ENCODE peak calls at places on chromosomes 13 and 19, in eight cellular contexts. C, G, X, Q, O, R, A and B are unnamed samples.

GRCh38 chr19:48403606-48404005 is 10.1 kb downstream of the GRIN2D start:
- DNase-seq in A (no peak), Q (peak; percentile 71), X (no peak), R (peak; percentile 65), C (peak; percentile 43), O (peak; percentile 70), G (no peak), B (peak; percentile 68)

GRCh38 chr19:46133777-46134231 is 9.3 kb upstream of the IGFL3 start:
- DNase-seq in X (no peak), O (no peak), R (no peak), A (no peak), C (no peak), G (no peak), Q (no peak), B (no peak)

GRCh38 chr19:42206871-42207755 is 10.4 kb downstream of the DEDD2 start:
- DNase-seq in G (no peak), R (no peak), C (no peak), Q (peak; percentile 44), O (no peak), A (no peak), X (no peak), B (no peak)

GRCh38 chr13:46176756-46177155 is 5.2 kb downstream of the LCP1 start:
- DNase-seq in Q (no peak), G (no peak), O (no peak), X (no peak), A (no peak), C (no peak), R (peak; percentile 50), B (no peak)

GRCh38 chr19:54653181-54653809 is 9.5 kb upstream of the LILRB4 start:
- DNase-seq in R (no peak), O (no peak), Q (peak; percentile 7), C (peak; percentile 2), G (no peak), X (no peak), A (no peak), B (no peak)

GRCh38 chr13:99610702-99611289 is 109.5 kb downstream of the TM9SF2 start:
- DNase-seq in Q (no peak), R (no peak), G (no peak), O (no peak), X (no peak), C (no peak), A (no peak), B (no peak)

GRCh38 chr13:39676315-39676876 is 20.9 kb downstream of the COG6 start:
- DNase-seq in O (peak; percentile 59), C (peak; percentile 63), G (no peak), R (no peak), X (no peak), Q (peak; percentile 39), A (no peak), B (no peak)

GRCh38 chr19:1857648-1858326 is 5.6 kb downstream of the KLF16 start:
- DNase-seq in A (no peak), R (no peak), Q (no peak), G (no peak), C (no peak), X (no peak), O (no peak), B (no peak)

GRCh38 chr13:94335786-94336357 is 143.6 kb downstream of the DCT start:
- DNase-seq in C (no peak), A (no peak), O (no peak), X (no peak), G (no peak), Q (peak; percentile 28), R (no peak), B (no peak)

GRCh38 chr13:94620286-94620896 is 18.7 kb downstream of the GPR180 start:
- DNase-seq in A (no peak), X (no peak), O (peak; percentile 64), Q (peak; percentile 41), R (no peak), C (peak; percentile 30), G (no peak), B (no peak)

GRCh38 chr13:28097503-28097902 is 2.9 kb downstream of the FLT3 start:
- DNase-seq in C (no peak), Q (no peak), R (no peak), X (no peak), G (no peak), A (no peak), O (no peak), B (no peak)

GRCh38 chr19:38452430-38453366 is 19.2 kb downstream of the RYR1 start:
- DNase-seq in G (no peak), A (no peak), C (no peak), X (no peak), R (no peak), Q (no peak), O (no peak), B (peak; percentile 24)

GRCh38 chr19:58154287-58154678 is 3.7 kb upstream of the ZNF329 start:
- DNase-seq in C (no peak), A (peak; percentile 34), O (peak; percentile 58), Q (peak; percentile 24), R (no peak), X (no peak), G (peak; percentile 63), B (peak; percentile 80)

GRCh38 chr19:47545061-47545948 is 27.6 kb downstream of the ZNF541 start:
- DNase-seq in X (no peak), Q (no peak), O (no peak), R (no peak), C (no peak), G (no peak), A (no peak), B (peak; percentile 52)

GRCh38 chr19:18856385-18857126 is 24.8 kb downstream of the UPF1 start:
- DNase-seq in Q (no peak), R (no peak), C (no peak), G (no peak), A (no peak), O (peak; percentile 55), X (no peak), B (no peak)

GRCh38 chr19:13734751-13735150 is 29.6 kb upstream of the MRI1 start:
- DNase-seq in C (no peak), R (no peak), G (no peak), X (no peak), A (no peak), Q (no peak), O (no peak), B (no peak)
- H3K4me1 ChIP-seq in C (peaks cover 11% of the 10 kb centered on the region), R (peaks cover 19% of the 10 kb centered on the region), G (peaks cover 6% of the 10 kb centered on the region), X (peaks cover 13% of the 10 kb centered on the region), A (peaks cover 18% of the 10 kb centered on the region), Q (peaks cover 7% of the 10 kb centered on the region), O (peaks cover 11% of the 10 kb centered on the region), B (peaks cover 2% of the 10 kb centered on the region)

DNA sequence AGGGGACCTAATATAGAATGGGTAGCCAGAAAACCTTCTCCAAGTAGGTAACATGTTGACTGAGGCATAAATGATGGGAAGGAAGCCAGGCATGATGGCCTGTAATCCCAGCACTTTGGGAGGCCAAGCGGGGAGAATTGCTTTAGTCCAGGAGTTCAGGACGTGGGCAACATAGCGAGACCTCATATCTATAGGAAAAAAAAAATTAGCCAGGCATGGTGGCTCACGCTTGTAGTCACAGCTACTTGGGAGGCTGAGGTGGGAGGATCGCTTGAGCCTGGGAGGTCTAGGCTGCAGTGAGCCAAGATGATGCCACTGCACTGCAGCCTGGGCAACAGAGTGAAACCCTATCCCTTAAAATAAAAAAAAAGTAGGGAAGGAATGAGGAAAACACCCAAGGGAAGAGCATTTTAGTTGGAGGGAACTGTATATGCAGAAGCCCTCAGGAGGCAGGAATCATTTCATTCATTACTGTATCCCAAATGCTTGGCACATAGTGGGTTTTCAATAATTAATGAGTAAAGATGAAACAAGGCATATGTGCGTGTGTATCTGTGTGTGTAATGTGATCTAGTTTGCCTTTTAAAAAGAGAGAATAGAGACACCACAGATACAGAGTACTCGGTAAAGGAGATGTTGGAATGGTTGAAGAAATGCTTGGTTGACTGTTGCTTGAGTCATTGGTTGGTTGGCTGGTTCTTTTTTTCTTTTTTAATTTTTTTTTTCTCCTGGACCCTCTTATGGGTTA is 2.2 kb upstream of the NUP62 start:
- DNase-seq in A (no peak), O (no peak), R (no peak), X (no peak), Q (no peak), C (no peak), G (no peak), B (no peak)
- H3K27ac ChIP-seq in A (peak overlapping the region; percentile 95), O (no peak overlapping the region), R (no peak overlapping the region), X (no peak overlapping the region), Q (no peak overlapping the region), C (no peak overlapping the region), G (peak overlapping the region; percentile 97), B (no peak overlapping the region)

GRCh38 chr13:95679722-95680121 is 2.8 kb downstream of the DNAJC3 start:
- DNase-seq in A (no peak), O (no peak), C (no peak), Q (no peak), X (no peak), G (no peak), R (no peak), B (no peak)

GRCh38 chr13:95677564-95678386 is 836 bp downstream of the DNAJC3 start:
- DNase-seq in Q (peak; percentile 23), O (peak; percentile 25), R (no peak), C (peak; percentile 23), G (no peak), X (no peak), A (no peak), B (no peak)

GRCh38 chr13:95676775-95677563 is at the start of gene DNAJC3:
- DNase-seq in R (peak; percentile 98), C (peak; percentile 98), A (peak; percentile 99), X (peak; percentile 91), Q (peak; percentile 96), O (peak; percentile 100), G (peak; percentile 99), B (peak; percentile 100)

GRCh38 chr13:95678967-95679366 is 2.0 kb downstream of the DNAJC3 start:
- DNase-seq in X (no peak), O (no peak), Q (no peak), R (no peak), G (no peak), C (no peak), A (no peak), B (no peak)

DNA sequence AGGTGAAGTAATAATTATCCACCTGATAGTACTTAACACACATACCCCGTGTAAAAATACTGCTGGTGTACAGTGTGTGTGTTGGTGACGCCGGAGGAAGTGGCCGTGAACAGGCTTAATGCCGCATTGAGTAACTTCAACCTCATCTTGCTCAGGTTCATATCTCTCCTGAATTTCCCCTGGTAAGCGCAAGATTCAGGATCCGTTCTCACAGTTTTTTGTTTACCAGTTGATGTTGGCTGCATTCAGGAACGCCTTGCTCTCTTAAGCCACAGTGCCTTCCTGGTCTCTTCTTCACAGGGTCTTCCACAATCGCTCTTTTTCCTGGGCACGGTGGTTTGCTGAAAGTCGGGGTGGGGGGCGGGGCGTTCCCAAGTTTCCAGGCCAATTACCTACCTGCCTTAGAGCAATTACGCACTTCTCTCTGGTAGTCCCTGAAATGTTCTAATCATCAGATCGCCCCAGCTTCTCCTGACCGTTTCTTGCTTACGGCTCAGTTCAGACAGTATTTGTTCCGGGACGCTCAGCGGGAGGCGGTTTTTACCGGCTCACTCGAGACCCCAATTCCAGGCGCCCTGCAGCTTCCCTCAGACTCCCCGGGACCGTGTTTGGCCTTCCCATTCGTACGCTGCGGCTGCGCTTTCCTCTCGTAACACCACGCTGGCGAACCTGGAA is 702 bp upstream of the DNAJC3 start:
- DNase-seq in R (peak; percentile 51), O (peak; percentile 57), C (peak; percentile 47), A (no peak), Q (peak; percentile 39), X (no peak), G (no peak), B (no peak)
- H3K4me1 ChIP-seq in R (peaks cover 50% of the 10 kb centered on the region), O (peaks cover 9% of the 10 kb centered on the region), C (peaks cover 45% of the 10 kb centered on the region), A (peaks cover 83% of the 10 kb centered on the region), Q (peaks cover 2% of the 10 kb centered on the region), X (peaks cover 3% of the 10 kb centered on the region), G (no peaks in the 10 kb centered on the region), B (no peaks in the 10 kb centered on the region)

DNA sequence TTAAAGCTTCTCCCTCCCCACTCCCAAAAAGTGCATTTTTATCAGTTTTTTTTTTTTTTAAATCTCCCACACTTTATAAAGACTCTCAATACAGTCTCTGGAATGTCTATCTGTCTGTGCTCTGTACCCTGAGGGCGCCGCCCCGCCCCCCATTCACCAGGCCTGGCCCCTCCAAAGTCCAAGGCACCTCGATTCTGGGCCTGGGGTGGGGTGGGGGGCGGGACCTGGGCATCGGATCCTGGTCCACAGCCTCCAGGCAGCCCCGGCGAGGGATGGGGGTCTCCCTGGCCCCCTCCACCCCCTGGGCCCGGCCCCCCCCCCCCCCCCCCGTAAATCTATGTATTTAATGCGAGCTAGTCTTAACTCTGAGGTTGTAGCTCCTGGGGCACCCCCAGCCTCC is 23.3 kb downstream of the ZBTB7A start:
- DNase-seq in X (no peak), A (no peak), G (no peak), C (no peak), Q (no peak), O (no peak), R (no peak), B (no peak)
- H3K27ac ChIP-seq in X (peak overlapping the region; percentile 54), A (no peak overlapping the region), G (no peak overlapping the region), C (no peak overlapping the region), Q (no peak overlapping the region), O (no peak overlapping the region), R (no peak overlapping the region), B (no peak overlapping the region)